ENCODE peak calls at places on chromosomes 5 and 9, in five cellular contexts. I is BE2C; D is Panc1; M is CD4-positive, alpha-beta T cell; K is pancreas. N is an unnamed sample.

GRCh38 chr5:178207917-178208280 is 3.6 kb downstream of the HNRNPAB start:
- DNase-seq in I (no peak), D (no peak), M (no peak), K (no peak), N (no peak)

GRCh38 chr9:16918920-16919319 is 48.5 kb upstream of the BNC2 start:
- DNase-seq in I (no peak), D (no peak), M (no peak), K (no peak), N (no peak)

GRCh38 chr5:32848681-32849080 is 137.6 kb downstream of the NPR3 start:
- DNase-seq in I (no peak), D (no peak), M (no peak), K (no peak), N (no peak)

GRCh38 chr9:113787871-113788270 is 88.2 kb upstream of the ZNF618 start:
- DNase-seq in I (no peak), D (no peak), M (no peak), K (no peak), N (no peak)

GRCh38 chr5:72209515-72210115 is 102.3 kb downstream of the MAP1B start:
- DNase-seq in I (peak; percentile 66), D (no peak), M (no peak), K (no peak), N (no peak)

GRCh38 chr9:129641751-129642585 is at the start of gene ASB6:
- DNase-seq in I (peak; percentile 99), D (peak; percentile 58), M (peak; percentile 89), K (peak; percentile 98), N (peak; percentile 97)

GRCh38 chr9:131997076-131997475 is 82.6 kb downstream of the MED27 start:
- DNase-seq in I (peak; percentile 26), D (no peak), M (no peak), K (no peak), N (no peak)

GRCh38 chr5:15513379-15513778 is 13.4 kb downstream of the FBXL7 start:
- DNase-seq in I (no peak), D (no peak), M (no peak), K (no peak), N (no peak)

GRCh38 chr5:124234022-124234899 is 512.2 kb downstream of the ZNF608 start:
- DNase-seq in I (peak; percentile 26), D (no peak), M (no peak), K (no peak), N (no peak)

GRCh38 chr5:133839721-133840120 is 128.7 kb downstream of the C5orf15 start:
- DNase-seq in I (no peak), D (no peak), M (no peak), K (no peak), N (no peak)

GRCh38 chr9:69180670-69181069 is 6.6 kb downstream of the TJP2 start:
- DNase-seq in I (peak; percentile 73), D (peak; percentile 78), M (no peak), K (no peak), N (peak; percentile 58)

GRCh38 chr5:145981612-145982571 is 45.5 kb downstream of the SH3RF2 start:
- DNase-seq in I (no peak), D (no peak), M (no peak), K (no peak), N (peak; percentile 64)

GRCh38 chr9:112541690-112542089 is 55.1 kb downstream of the KIAA1958 start:
- DNase-seq in I (no peak), D (no peak), M (no peak), K (no peak), N (no peak)

GRCh38 chr9:82021198-82021597 is 32.6 kb downstream of the SPATA31D1 start:
- DNase-seq in I (no peak), D (no peak), M (no peak), K (no peak), N (no peak)

GRCh38 chr5:148085934-148086333 is 22.2 kb downstream of the SPINK5 start:
- DNase-seq in I (no peak), D (no peak), M (no peak), K (no peak), N (peak; percentile 59)

DNA sequence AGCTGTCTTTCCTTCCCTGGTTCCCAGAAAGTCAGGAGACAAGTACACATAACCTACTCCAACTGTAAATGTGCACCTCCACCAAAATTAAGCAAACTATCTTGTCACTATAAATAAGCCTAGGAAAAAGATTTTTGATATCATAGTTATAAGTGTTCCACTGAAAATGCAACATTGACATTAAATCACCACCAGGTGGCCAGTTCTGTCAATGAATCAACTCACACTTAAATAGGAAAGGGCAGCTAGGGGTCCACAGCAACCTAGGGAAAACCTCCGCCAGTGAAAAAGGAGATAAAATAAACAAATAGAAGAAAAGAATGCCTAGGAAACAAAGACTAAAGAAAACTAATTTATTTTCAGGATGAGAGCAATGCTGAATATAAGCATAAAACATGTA is 243.0 kb upstream of the PTPRD start:
- DNase-seq in I (no peak), D (no peak), M (no peak), K (no peak), N (no peak)
- TF ChIP-seq CTCF in I (peak; percentile 30), D (no peak), M (no peak), K (no peak), N (no peak)

DNA sequence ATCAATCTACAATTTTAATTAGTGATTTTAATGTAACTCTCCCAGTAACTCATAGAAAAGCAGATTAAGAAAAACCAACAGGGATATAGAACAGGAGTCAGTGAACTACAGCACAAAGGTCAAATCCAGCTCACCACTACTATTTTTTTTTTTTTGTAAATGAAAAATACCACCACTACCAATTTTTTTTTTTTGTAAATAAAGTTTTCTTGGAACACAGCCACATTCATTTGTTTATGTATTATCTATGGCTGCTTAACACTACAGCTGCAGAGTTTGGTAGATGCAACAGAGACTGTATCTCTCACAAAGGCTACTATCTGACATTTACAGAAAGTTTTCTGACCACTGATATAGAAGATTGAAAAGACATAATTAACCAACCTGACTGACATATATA is 11.7 kb downstream of the ZNF510 start:
- DNase-seq in I (no peak), D (no peak), M (no peak), K (no peak), N (no peak)
- H3K9me3 ChIP-seq in I (no peaks in the 10 kb centered on the region), D (peaks cover 64% of the 10 kb centered on the region), M (peaks cover 96% of the 10 kb centered on the region), K (no peaks in the 10 kb centered on the region), N (peaks cover 38% of the 10 kb centered on the region)

GRCh38 chr5:59034498-59035186 is 451.8 kb downstream of the RAB3C start:
- DNase-seq in I (peak; percentile 38), D (no peak), M (no peak), K (no peak), N (no peak)
- TF ChIP-seq CTCF in I (peak; percentile 81), D (peak; percentile 65), M (peak; percentile 80), K (no peak), N (no peak)

DNA sequence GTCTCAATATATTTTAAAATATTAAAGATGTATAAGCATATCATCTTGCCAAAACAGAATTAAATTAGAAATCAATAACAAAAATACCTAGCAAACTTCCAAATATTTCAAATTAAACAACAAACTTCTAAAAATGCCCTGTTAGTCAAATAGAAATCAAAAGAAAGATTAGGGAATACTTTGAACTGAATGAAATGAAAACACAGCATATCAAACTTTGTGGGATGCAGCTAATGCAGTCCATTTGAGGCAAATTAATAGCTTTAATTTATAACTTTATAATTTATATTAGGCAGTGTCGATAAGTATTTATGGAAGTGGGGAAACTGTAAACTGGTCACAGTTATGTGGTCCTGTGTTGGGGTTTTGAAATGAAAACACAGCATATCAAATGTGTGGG is 17.1 kb downstream of the SLC6A3 start:
- DNase-seq in I (no peak), D (no peak), M (no peak), K (no peak), N (no peak)
- H3K9me3 ChIP-seq in I (no peaks in the 10 kb centered on the region), D (peaks cover 12% of the 10 kb centered on the region), M (peaks cover 35% of the 10 kb centered on the region), K (no peaks in the 10 kb centered on the region), N (no peaks in the 10 kb centered on the region)

GRCh38 chr5:115348175-115348574 is 51.7 kb upstream of the CCDC112 start:
- DNase-seq in I (no peak), D (no peak), M (no peak), K (no peak), N (no peak)

GRCh38 chr5:115350892-115351291 is 54.4 kb upstream of the CCDC112 start:
- DNase-seq in I (no peak), D (no peak), M (no peak), K (no peak), N (no peak)

GRCh38 chr5:115352571-115352970 is 56.1 kb upstream of the CCDC112 start:
- DNase-seq in I (no peak), D (no peak), M (no peak), K (no peak), N (no peak)

GRCh38 chr5:115351356-115352195 is 55.1 kb upstream of the CCDC112 start:
- DNase-seq in I (no peak), D (no peak), M (no peak), K (no peak), N (no peak)

GRCh38 chr5:115349001-115349817 is 52.8 kb upstream of the CCDC112 start:
- DNase-seq in I (no peak), D (peak; percentile 30), M (no peak), K (no peak), N (no peak)
- TF ChIP-seq CTCF in I (no peak), D (no peak), M (no peak), K (no peak), N (no peak)

GRCh38 chr9:96686638-96687335 is 31.7 kb upstream of the PRXL2C start:
- DNase-seq in I (peak; percentile 26), D (peak; percentile 25), M (peak; percentile 71), K (peak; percentile 90), N (peak; percentile 85)

GRCh38 chr9:96688745-96689464 is 33.8 kb upstream of the PRXL2C start:
- DNase-seq in I (no peak), D (no peak), M (no peak), K (no peak), N (no peak)

GRCh38 chr9:96688215-96688614 is 33.1 kb upstream of the PRXL2C start:
- DNase-seq in I (no peak), D (no peak), M (no peak), K (no peak), N (peak; percentile 32)

GRCh38 chr9:96691326-96691725 is 36.2 kb upstream of the PRXL2C start:
- DNase-seq in I (no peak), D (no peak), M (no peak), K (no peak), N (no peak)
- H3K9me3 ChIP-seq in I (no peaks in the 10 kb centered on the region), D (peaks cover 10% of the 10 kb centered on the region), M (no peaks in the 10 kb centered on the region), K (no peaks in the 10 kb centered on the region), N (no peaks in the 10 kb centered on the region)

DNA sequence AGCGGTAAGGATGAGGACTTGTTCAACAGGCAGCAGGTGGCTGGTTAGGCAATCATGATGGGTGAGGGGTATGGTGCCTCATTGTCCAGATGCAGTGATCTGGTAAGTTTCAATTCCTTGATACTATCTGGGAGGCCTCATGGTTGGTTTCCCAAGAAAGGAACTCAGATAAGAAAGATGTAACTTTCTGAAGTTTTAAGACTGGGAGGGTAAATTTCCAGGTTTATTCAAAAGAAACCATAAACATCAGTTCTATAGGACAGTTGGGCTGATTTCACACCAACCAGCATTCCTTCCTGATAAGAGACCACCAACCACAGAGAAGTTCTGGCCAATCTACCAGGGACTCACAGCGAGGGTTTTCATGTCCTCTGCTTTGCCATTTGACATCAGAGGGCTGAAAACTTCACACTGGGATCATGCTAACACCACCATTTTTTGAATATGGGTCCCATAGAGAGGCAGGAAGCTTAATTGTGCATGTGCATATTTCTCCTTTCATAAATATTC is 773 bp upstream of the AGGF1 start:
- DNase-seq in I (no peak), D (no peak), M (no peak), K (no peak), N (no peak)
- TF ChIP-seq CTCF in I (no peak), D (no peak), M (no peak), K (no peak), N (no peak)

DNA sequence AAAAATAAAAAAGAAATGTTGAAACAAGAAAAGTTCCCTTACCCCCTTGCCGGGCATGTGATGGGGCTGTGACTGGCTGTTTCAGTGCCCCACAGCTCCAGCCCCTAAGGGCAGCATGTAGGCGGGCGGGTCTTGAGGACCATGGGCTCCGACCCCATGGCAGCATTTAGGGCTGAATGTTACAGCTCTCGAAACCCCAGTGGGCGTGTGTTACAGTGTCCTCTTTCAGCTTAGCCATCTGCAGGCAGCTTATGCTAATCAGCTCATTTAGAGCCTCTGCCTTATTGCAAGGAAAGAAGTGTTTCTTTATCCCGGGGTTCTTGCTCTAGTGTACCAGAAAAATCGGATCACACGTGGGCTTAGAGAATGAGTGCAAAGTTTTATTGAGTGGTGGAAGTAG is 497.4 kb upstream of the CYLC2 start:
- DNase-seq in I (no peak), D (no peak), M (no peak), K (no peak), N (no peak)
- H3K9me3 ChIP-seq in I (no peaks in the 10 kb centered on the region), D (no peaks in the 10 kb centered on the region), M (peaks cover 6% of the 10 kb centered on the region), K (no peaks in the 10 kb centered on the region), N (no peaks in the 10 kb centered on the region)

N was measured in lung.